ENCODE peak calls at places on chromosomes 6 and 20, in four cellular contexts. V, Z, F and O are unnamed samples.
A peak's percentile ranks its signal among the peaks of the same experiment; 100 is the strongest.

GRCh38 chr20:3315110-3315509 is 76.1 kb upstream of the SLC4A11 start:
- DNase-seq in V (no peak), Z (no peak), F (no peak), O (no peak)

GRCh38 chr6:158387036-158387435 is 74.8 kb downstream of the TULP4 start:
- DNase-seq in V (no peak), Z (no peak), F (no peak), O (no peak)

GRCh38 chr6:4164456-4164855 is 29.1 kb upstream of the ECI2 start:
- DNase-seq in V (no peak), Z (no peak), F (no peak), O (no peak)

GRCh38 chr6:17012421-17013225 is 89.2 kb upstream of the STMND1 start:
- DNase-seq in V (no peak), Z (no peak), F (no peak), O (no peak)

GRCh38 chr6:43951756-43952675 is 175.2 kb downstream of the MRPL14 start:
- DNase-seq in V (no peak), Z (no peak), F (no peak), O (peak; percentile 29)

GRCh38 chr6:149683256-149683860 is 34.5 kb downstream of the LATS1 start:
- DNase-seq in V (no peak), Z (no peak), F (no peak), O (no peak)

GRCh38 chr6:135054238-135054574 is 416 bp downstream of the HBS1L start:
- DNase-seq in V (no peak), Z (no peak), F (no peak), O (no peak)

GRCh38 chr6:114119056-114119455 is 148.1 kb upstream of the HDAC2 start:
- DNase-seq in V (no peak), Z (no peak), F (no peak), O (no peak)

GRCh38 chr6:129096651-129097290 is 213.8 kb downstream of the LAMA2 start:
- DNase-seq in V (no peak), Z (no peak), F (no peak), O (no peak)

GRCh38 chr6:37566209-37566859 is 66.6 kb upstream of the CCDC167 start:
- DNase-seq in V (no peak), Z (peak; percentile 91), F (peak; percentile 44), O (no peak)

GRCh38 chr6:52990342-52990741 is 4.7 kb downstream of the GSTA4 start:
- DNase-seq in V (no peak), Z (no peak), F (no peak), O (no peak)

GRCh38 chr6:19180348-19181073 is 656.7 kb upstream of the ID4 start:
- DNase-seq in V (peak; percentile 87), Z (no peak), F (peak; percentile 78), O (no peak)

GRCh38 chr6:81981812-81982211 is 229.3 kb upstream of the TENT5A start:
- DNase-seq in V (no peak), Z (no peak), F (no peak), O (no peak)

GRCh38 chr6:36599791-36600209 is 5.6 kb downstream of the SRSF3 start:
- DNase-seq in V (no peak), Z (peak; percentile 78), F (peak; percentile 46), O (no peak)

GRCh38 chr20:4192378-4193048 is 177.2 kb upstream of the RNF24 start:
- DNase-seq in V (no peak), Z (peak; percentile 62), F (no peak), O (no peak)

GRCh38 chr6:84043555-84043954 is 10.0 kb downstream of the MRAP2 start:
- DNase-seq in V (no peak), Z (no peak), F (no peak), O (no peak)

GRCh38 chr6:37309059-37309458 is 44.7 kb upstream of the RNF8 start:
- DNase-seq in V (no peak), Z (no peak), F (no peak), O (no peak)

GRCh38 chr6:148891027-148891783 is 144.4 kb downstream of the UST start:
- DNase-seq in V (no peak), Z (no peak), F (no peak), O (no peak)

GRCh38 chr6:1212919-1213318 is 99.0 kb upstream of the FOXQ1 start:
- DNase-seq in V (no peak), Z (no peak), F (no peak), O (no peak)

GRCh38 chr6:100988391-100988999 is 107.4 kb upstream of the ASCC3 start:
- DNase-seq in V (no peak), Z (no peak), F (no peak), O (no peak)

GRCh38 chr20:49712918-49713778 is 530 bp downstream of the B4GALT5 start:
- DNase-seq in V (no peak), Z (peak; percentile 88), F (peak; percentile 49), O (peak; percentile 86)

GRCh38 chr6:166402582-166403277 is 20.0 kb upstream of the MPC1 start:
- DNase-seq in V (no peak), Z (no peak), F (no peak), O (no peak)

GRCh38 chr20:32830437-32830836 is 10.7 kb downstream of the MAPRE1 start:
- DNase-seq in V (peak; percentile 65), Z (no peak), F (no peak), O (peak; percentile 93)

GRCh38 chr6:85132091-85132490 is 317.8 kb upstream of the NT5E start:
- DNase-seq in V (no peak), Z (no peak), F (no peak), O (no peak)

GRCh38 chr20:33061626-33062025 is 7.9 kb downstream of the BPIFB3 start:
- DNase-seq in V (no peak), Z (peak; percentile 47), F (no peak), O (no peak)

GRCh38 chr6:53363341-53364079 is 14.8 kb upstream of the ELOVL5 start:
- DNase-seq in V (no peak), Z (peak; percentile 76), F (no peak), O (no peak)

GRCh38 chr6:43679057-43679456 is 8.5 kb downstream of the MRPS18A start:
- DNase-seq in V (no peak), Z (no peak), F (no peak), O (no peak)

GRCh38 chr20:32576560-32576959 is 8.6 kb downstream of the NOL4L start:
- DNase-seq in V (no peak), Z (no peak), F (no peak), O (no peak)

GRCh38 chr20:34072778-34073177 is 39.3 kb downstream of the EIF2S2 start:
- DNase-seq in V (no peak), Z (no peak), F (no peak), O (no peak)

GRCh38 chr20:19915111-19915798 is 101.9 kb upstream of the NAA20 start:
- DNase-seq in V (no peak), Z (no peak), F (no peak), O (peak; percentile 61)

GRCh38 chr6:55868910-55869479 is 6.4 kb downstream of the BMP5 start:
- DNase-seq in V (no peak), Z (no peak), F (no peak), O (no peak)

GRCh38 chr6:17583811-17584210 is 16.3 kb upstream of the FAM8A1 start:
- DNase-seq in V (no peak), Z (no peak), F (no peak), O (no peak)

GRCh38 chr20:35305682-35306556 is 13.7 kb upstream of the FAM83C start:
- DNase-seq in V (peak; percentile 86), Z (no peak), F (no peak), O (peak; percentile 89)

GRCh38 chr20:58606184-58606583 is 44.9 kb upstream of the STX16 start:
- DNase-seq in V (no peak), Z (peak; percentile 23), F (no peak), O (no peak)
- TF ChIP-seq CTCF in V (no peak), Z (no peak), F (no peak), O (no peak)

DNA sequence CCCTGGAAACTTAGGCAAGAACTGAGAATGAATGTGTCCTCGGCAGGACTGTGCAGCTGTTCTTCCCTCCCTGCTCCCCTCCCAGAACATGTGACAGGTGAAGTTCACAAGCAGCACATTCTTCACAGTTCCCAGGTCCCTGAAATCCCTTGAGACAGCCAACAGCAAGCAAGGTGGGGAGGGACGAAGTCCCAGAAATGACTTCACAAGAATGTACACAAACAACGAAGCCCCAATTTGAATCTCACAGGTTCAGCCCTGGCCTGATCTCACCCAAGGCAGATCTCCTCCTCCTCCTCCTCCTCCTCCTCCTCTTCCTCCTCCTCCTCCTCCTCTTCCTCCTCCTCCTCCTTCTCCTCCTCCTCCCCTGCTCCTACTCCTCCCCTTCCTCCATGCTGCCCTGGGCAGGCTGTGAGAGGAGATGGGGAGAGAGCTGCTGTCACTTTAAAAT is 32.4 kb downstream of the WRNIP1 start:
- DNase-seq in V (no peak), Z (no peak), F (no peak), O (no peak)
- H3K4me3 ChIP-seq in V (no peak overlapping the region), Z (no peak overlapping the region), F (no peak overlapping the region), O (no peak overlapping the region)

GRCh38 chr6:11598687-11599086 is 61.1 kb downstream of the TMEM170B start:
- DNase-seq in V (no peak), Z (no peak), F (no peak), O (peak; percentile 76)

GRCh38 chr6:11593096-11593495 is 55.5 kb downstream of the TMEM170B start:
- DNase-seq in V (no peak), Z (no peak), F (no peak), O (no peak)

GRCh38 chr6:11600251-11600650 is 62.7 kb downstream of the TMEM170B start:
- DNase-seq in V (no peak), Z (no peak), F (no peak), O (no peak)

GRCh38 chr6:11595903-11596302 is 58.4 kb downstream of the TMEM170B start:
- DNase-seq in V (no peak), Z (no peak), F (no peak), O (no peak)

GRCh38 chr6:11596640-11597237 is 59.2 kb downstream of the TMEM170B start:
- DNase-seq in V (no peak), Z (no peak), F (no peak), O (no peak)
- TF ChIP-seq CTCF in V (no peak), Z (no peak), F (no peak), O (no peak)

GRCh38 chr6:161109366-161109765 is 117.8 kb downstream of the MAP3K4 start:
- DNase-seq in V (no peak), Z (no peak), F (no peak), O (no peak)

GRCh38 chr6:161105408-161105807 is 113.8 kb downstream of the MAP3K4 start:
- DNase-seq in V (no peak), Z (no peak), F (no peak), O (no peak)

GRCh38 chr6:161110380-161110779 is 118.8 kb downstream of the MAP3K4 start:
- DNase-seq in V (no peak), Z (no peak), F (no peak), O (no peak)

GRCh38 chr6:161108886-161109285 is 117.3 kb downstream of the MAP3K4 start:
- DNase-seq in V (no peak), Z (no peak), F (no peak), O (no peak)

DNA sequence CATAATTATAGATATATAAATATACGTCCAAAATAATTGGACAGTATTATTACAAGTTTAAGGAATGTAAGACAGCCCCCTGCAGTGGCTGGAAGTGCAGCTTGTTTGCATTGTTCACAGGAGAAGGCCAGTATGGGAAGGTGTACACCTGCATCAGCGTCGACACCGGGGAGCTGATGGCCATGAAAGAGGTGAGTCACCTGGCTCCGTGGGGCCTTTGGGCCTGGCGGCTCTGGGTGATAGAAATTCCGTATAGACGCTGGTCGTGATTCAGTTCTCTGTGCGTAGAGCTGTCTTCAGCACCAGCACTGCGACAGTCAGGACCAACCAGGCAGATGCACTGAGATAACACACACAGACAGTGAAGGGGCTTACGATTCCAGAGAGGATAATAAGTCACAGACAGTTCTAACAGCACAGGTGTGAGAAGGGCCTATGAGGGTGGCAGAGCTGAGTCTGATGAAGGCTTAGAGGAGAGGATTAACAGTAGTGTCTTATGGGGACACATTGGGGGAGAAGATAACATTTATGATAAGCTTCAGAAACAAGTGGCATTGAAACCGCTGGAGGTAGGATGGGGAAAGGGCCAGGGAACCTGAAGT is 116.3 kb downstream of the MAP3K4 start:
- DNase-seq in V (no peak), Z (no peak), F (no peak), O (no peak)
- H3K4me3 ChIP-seq in V (no peak overlapping the region), Z (no peak overlapping the region), F (no peak overlapping the region), O (no peak overlapping the region)